ENCODE peak calls at places on chromosomes 11 and 22, in eight cellular contexts. G is SK-N-SH, K is ovary, Q is sigmoid colon, P is esophagus muscularis mucosa, D is suprapubic skin, B is A549, C is HepG2. L is an unnamed sample. For H3K9me3, the result is how much of the 10 kb centered on the place peaks cover.

GRCh38 chr11:134098566-134099184 is 29.8 kb downstream of the JAM3 start:
- DNase-seq in G (no peak), K (no peak), Q (no peak), P (no peak), D (no peak), B (no peak), C (peak), L (no peak)

GRCh38 chr11:45285289-45285828 is 782 bp downstream of the SYT13 start:
- DNase-seq in G (peak), K (no peak), Q (no peak), P (no peak), D (no peak), B (no peak), C (no peak), L (peak)

GRCh38 chr22:50022171-50022819 is 9.7 kb upstream of the IL17REL start:
- DNase-seq in G (no peak), K (no peak), Q (no peak), P (no peak), D (no peak), B (no peak), C (no peak), L (no peak)

GRCh38 chr11:40306938-40307548 is 1152.4 kb downstream of the LRRC4C start:
- DNase-seq in G (peak), K (no peak), Q (no peak), P (no peak), D (no peak), B (peak), C (peak), L (no peak)

GRCh38 chr22:47119181-47119580 is 356.7 kb downstream of the TBC1D22A start:
- DNase-seq in G (no peak), K (no peak), Q (no peak), P (no peak), D (no peak), B (no peak), C (no peak), L (no peak)

GRCh38 chr11:45710561-45710960 is 45.1 kb upstream of the CHST1 start:
- DNase-seq in G (no peak), K (no peak), Q (no peak), P (no peak), D (no peak), B (no peak), C (no peak), L (no peak)

GRCh38 chr22:30742291-30743256 is 47.9 kb downstream of the OSBP2 start:
- DNase-seq in G (no peak), K (no peak), Q (no peak), P (no peak), D (no peak), B (no peak), C (no peak), L (no peak)

GRCh38 chr11:114195981-114196731 is 100.0 kb upstream of the NNMT start:
- DNase-seq in G (no peak), K (no peak), Q (no peak), P (no peak), D (no peak), B (no peak), C (no peak), L (peak)

GRCh38 chr11:129144256-129144655 is 47.9 kb downstream of the ARHGAP32 start:
- DNase-seq in G (no peak), K (no peak), Q (no peak), P (no peak), D (no peak), B (no peak), C (no peak), L (no peak)

GRCh38 chr11:35617316-35617686 is 959 bp upstream of the FJX1 start:
- DNase-seq in G (no peak), K (no peak), Q (no peak), P (no peak), D (no peak), B (no peak), C (no peak), L (no peak)

GRCh38 chr22:45785458-45785857 is 113.8 kb downstream of the ATXN10 start:
- DNase-seq in G (no peak), K (no peak), Q (no peak), P (no peak), D (no peak), B (peak), C (peak), L (peak)

GRCh38 chr11:77211040-77211451 is 83.0 kb downstream of the MYO7A start:
- DNase-seq in G (peak), K (no peak), Q (no peak), P (no peak), D (no peak), B (no peak), C (no peak), L (no peak)

GRCh38 chr11:124788521-124788920 is 11.7 kb downstream of the MSANTD2 start:
- DNase-seq in G (no peak), K (no peak), Q (no peak), P (no peak), D (no peak), B (no peak), C (no peak), L (no peak)

GRCh38 chr22:26709617-26710390 is 52.4 kb downstream of the MIAT start:
- DNase-seq in G (no peak), K (no peak), Q (no peak), P (no peak), D (no peak), B (no peak), C (no peak), L (no peak)

GRCh38 chr22:43401233-43401632 is 10.6 kb upstream of the MPPED1 start:
- DNase-seq in G (no peak), K (no peak), Q (no peak), P (no peak), D (no peak), B (no peak), C (no peak), L (peak)

GRCh38 chr22:47598864-47599263 is 836.4 kb downstream of the TBC1D22A start:
- DNase-seq in G (no peak), K (no peak), Q (peak), P (peak), D (peak), B (no peak), C (no peak), L (no peak)

GRCh38 chr11:118648291-118648690 is 31.2 kb downstream of the TREH start:
- DNase-seq in G (no peak), K (no peak), Q (peak), P (no peak), D (peak), B (no peak), C (no peak), L (no peak)

GRCh38 chr11:70567680-70568503 is 169.6 kb downstream of the CTTN start:
- DNase-seq in G (no peak), K (peak), Q (peak), P (no peak), D (no peak), B (no peak), C (no peak), L (peak)

GRCh38 chr22:41534219-41534618 is 10.1 kb downstream of the POLR3H start:
- DNase-seq in G (no peak), K (no peak), Q (no peak), P (no peak), D (no peak), B (no peak), C (no peak), L (no peak)

GRCh38 chr11:122809861-122810260 is 28.4 kb upstream of the CRTAM start:
- DNase-seq in G (no peak), K (no peak), Q (no peak), P (no peak), D (no peak), B (no peak), C (no peak), L (no peak)

GRCh38 chr11:16713594-16713993 is 24.9 kb upstream of the C11orf58 start:
- DNase-seq in G (no peak), K (no peak), Q (no peak), P (no peak), D (no peak), B (no peak), C (no peak), L (no peak)

GRCh38 chr22:40979871-40980270 is 28.7 kb downstream of the RBX1 start:
- DNase-seq in G (no peak), K (no peak), Q (no peak), P (no peak), D (no peak), B (no peak), C (no peak), L (no peak)

GRCh38 chr22:22547226-22547625 is 11.8 kb downstream of the PRAME start:
- DNase-seq in G (no peak), K (no peak), Q (no peak), P (no peak), D (no peak), B (no peak), C (no peak), L (no peak)

GRCh38 chr11:64529559-64530520 is 61.2 kb upstream of the SLC22A12 start:
- DNase-seq in G (no peak), K (no peak), Q (no peak), P (no peak), D (peak), B (no peak), C (no peak), L (no peak)

GRCh38 chr22:48939441-48940265 is 888.0 kb downstream of the BRD1 start:
- DNase-seq in G (no peak), K (no peak), Q (peak), P (peak), D (peak), B (no peak), C (no peak), L (no peak)
- H3K9me3 ChIP-seq in G (under half), K (under half), Q (under half), P (under half), D (under half), B (under half), C (under half), L (under half)

GRCh38 chr22:32800158-32800557 is 1.3 kb upstream of the TIMP3 start:
- DNase-seq in G (no peak), K (no peak), Q (peak), P (no peak), D (no peak), B (no peak), C (no peak), L (no peak)

GRCh38 chr22:32801436-32802290 is at the start of gene TIMP3:
- DNase-seq in G (peak), K (peak), Q (peak), P (peak), D (peak), B (no peak), C (no peak), L (peak)

GRCh38 chr22:32799516-32799915 is 2.0 kb upstream of the TIMP3 start:
- DNase-seq in G (no peak), K (no peak), Q (no peak), P (no peak), D (no peak), B (no peak), C (no peak), L (no peak)

GRCh38 chr22:32802291-32802826 is 854 bp downstream of the TIMP3 start:
- DNase-seq in G (no peak), K (no peak), Q (no peak), P (no peak), D (no peak), B (no peak), C (no peak), L (no peak)

DNA sequence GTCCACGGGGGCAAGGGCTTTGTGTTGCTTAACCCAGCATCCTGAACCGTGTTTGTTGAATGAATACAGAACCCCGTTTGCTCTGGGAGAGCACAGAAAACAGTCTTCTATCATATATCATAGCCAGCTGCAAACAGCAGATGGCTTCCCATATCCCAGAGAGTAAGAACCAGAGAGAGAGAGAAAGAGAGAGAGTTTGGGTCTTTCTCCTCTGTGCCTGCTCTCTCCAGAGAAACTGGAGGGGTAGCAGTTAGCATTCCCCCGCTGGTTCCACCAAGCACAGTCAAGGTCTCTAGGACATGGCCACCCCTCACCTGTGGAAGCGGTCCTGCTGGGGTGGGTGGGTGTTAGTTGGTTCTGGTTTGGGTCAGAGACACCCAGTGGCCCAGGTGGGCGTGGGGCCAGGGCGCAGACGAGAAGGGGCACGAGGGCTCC is 487 bp upstream of the TIMP3 start:
- DNase-seq in G (no peak), K (no peak), Q (no peak), P (no peak), D (no peak), B (no peak), C (no peak), L (no peak)
- H3K4me3 ChIP-seq in G (peak), K (peak), Q (peak), P (peak), D (peak), B (peak), C (peak), L (peak)

GRCh38 chr22:36930041-36930935 is 16.9 kb downstream of the CSF2RB start:
- DNase-seq in G (no peak), K (no peak), Q (no peak), P (no peak), D (no peak), B (no peak), C (no peak), L (no peak)
- TF ChIP-seq EP300 in G (no peak), K (no peak), Q (no peak), P (no peak), D (no peak), B (no peak), C (no peak), L (no peak)

GRCh38 chr11:99682171-99682570 is 661.4 kb downstream of the CNTN5 start:
- DNase-seq in G (no peak), K (no peak), Q (no peak), P (no peak), D (no peak), B (no peak), C (no peak), L (no peak)
- H3K9me3 ChIP-seq in G (under half), K (under half), Q (under half), P (under half), D (under half), B (under half), C (under half), L (under half)

GRCh38 chr11:65611758-65612603 is 2.0 kb downstream of the MAP3K11 start:
- DNase-seq in G (no peak), K (no peak), Q (no peak), P (no peak), D (no peak), B (no peak), C (no peak), L (no peak)
- H3K4me3 ChIP-seq in G (peak), K (no peak), Q (no peak), P (peak), D (peak), B (no peak), C (peak), L (peak)

GRCh38 chr22:39462443-39463147 is 5.8 kb downstream of the MGAT3 start:
- DNase-seq in G (peak), K (no peak), Q (no peak), P (no peak), D (no peak), B (no peak), C (peak), L (peak)
- TF ChIP-seq EP300 in G (no peak), K (no peak), Q (no peak), P (no peak), D (no peak), B (no peak), C (no peak), L (no peak)

DNA sequence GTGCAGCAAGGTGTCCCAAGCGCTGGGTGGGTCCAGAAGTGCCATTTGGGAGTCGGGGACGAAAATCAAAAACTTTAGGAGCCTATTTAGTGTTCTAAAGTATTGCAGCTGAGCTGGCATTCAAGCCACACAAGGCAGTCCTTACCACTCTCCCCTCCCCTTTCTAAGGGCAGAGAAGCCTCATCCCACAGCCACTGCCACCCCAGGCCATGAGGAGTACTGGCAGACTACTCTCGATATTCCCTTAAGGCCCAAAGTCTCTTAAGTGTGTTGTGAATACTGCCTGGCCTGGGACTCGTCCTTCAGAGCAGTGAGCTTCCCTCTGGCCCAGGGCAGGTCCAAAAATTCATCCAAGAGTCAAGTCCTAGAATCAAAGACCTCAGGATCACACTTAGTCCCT is 7.8 kb downstream of the FANCF start:
- DNase-seq in G (no peak), K (no peak), Q (no peak), P (no peak), D (no peak), B (no peak), C (no peak), L (no peak)
- H3K9me3 ChIP-seq in G (under half), K (under half), Q (under half), P (under half), D (under half), B (under half), C (under half), L (under half)

GRCh38 chr11:67999201-67999629 is 4.7 kb downstream of the UNC93B1 start:
- DNase-seq in G (peak), K (no peak), Q (no peak), P (no peak), D (no peak), B (no peak), C (no peak), L (no peak)

GRCh38 chr11:67998150-67999045 is 5.5 kb downstream of the UNC93B1 start:
- DNase-seq in G (peak), K (no peak), Q (no peak), P (no peak), D (no peak), B (no peak), C (no peak), L (no peak)

GRCh38 chr11:67996051-67996450 is 7.8 kb downstream of the UNC93B1 start:
- DNase-seq in G (no peak), K (no peak), Q (no peak), P (no peak), D (no peak), B (no peak), C (no peak), L (no peak)

GRCh38 chr11:67997460-67997921 is 6.4 kb downstream of the UNC93B1 start:
- DNase-seq in G (peak), K (no peak), Q (no peak), P (no peak), D (no peak), B (no peak), C (no peak), L (no peak)

DNA sequence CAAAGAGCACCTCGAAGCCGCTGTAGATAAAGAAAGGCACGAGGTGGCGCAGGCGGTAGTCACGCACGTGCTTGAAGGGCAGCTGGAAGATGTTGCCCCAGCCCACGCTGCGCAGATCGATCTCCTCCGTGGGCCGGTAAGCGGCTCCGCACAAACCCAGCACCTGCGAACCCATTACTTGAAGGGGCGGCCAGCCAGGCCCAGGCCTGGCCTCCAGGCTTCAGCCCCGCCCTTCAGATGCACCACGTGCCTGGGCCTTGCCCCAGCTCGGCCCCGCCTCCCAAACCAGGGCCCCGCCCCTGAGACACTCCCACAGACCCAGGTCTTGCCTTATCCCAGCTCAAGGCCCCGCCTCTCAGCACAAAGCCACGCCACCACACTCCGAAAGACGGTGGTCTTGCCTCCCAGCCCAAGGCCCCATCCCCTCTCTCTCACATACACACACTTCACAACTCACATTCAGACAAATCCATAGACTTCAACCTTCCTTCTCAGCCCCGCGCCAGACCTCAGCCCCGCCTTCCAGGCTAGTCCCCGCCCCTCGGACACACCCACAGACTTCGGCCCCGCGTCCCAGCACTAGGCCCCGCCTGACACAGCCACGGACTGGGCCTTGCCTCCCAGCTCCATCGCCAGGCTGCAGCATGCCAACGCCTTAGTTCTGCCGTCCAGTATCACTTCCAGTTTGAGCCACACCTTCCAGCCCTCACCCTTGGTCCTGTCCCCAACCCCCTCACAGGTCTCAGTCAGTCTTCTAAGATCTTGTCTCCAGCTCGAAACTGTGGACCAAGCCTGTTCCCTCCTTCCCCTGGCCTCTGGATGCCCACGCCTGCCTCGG is 7.1 kb downstream of the UNC93B1 start:
- DNase-seq in G (peak), K (no peak), Q (no peak), P (no peak), D (peak), B (no peak), C (no peak), L (peak)
- H3K4me3 ChIP-seq in G (no peak), K (no peak), Q (no peak), P (no peak), D (no peak), B (no peak), C (no peak), L (no peak)

DNA sequence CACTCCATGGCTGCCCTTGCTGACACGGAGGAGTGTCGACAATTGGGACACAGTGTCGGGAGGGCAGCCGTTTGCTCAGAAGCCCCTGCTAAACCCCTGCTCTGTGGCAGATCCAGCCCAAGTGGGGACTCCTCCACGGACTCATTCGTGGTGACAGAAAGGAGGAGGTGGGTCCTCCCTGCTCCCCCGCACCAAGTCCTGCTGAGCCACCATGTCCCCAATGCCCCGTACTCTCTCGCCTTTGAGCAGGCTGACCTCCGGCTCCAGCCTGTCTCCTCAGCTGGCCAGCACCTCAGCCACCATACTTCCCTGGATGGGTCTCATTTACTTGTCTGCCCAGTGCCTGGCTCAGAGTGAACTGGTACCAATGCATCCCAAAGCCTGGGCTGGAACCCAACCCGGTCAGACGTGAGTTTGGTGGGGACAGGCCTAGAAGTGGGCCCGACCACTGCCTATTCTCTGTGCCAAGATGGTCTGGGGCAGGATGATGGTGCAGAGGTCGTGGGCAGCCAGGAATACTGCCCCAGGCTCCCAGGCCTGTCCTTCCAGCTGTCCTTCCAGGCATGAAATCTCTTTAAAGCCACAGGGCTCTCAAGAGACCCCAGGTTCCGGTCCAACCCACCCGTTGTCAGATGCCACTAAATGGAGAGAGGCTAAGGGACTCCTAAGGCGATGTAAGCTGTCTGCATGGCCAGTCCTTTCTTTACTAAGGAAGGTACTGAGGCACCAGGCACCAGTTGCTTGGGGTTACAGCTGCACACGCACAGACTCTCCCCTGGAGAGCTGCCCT is 4.3 kb downstream of the CBX6 start:
- DNase-seq in G (no peak), K (peak), Q (peak), P (no peak), D (peak), B (no peak), C (no peak), L (peak)
- TF ChIP-seq EP300 in G (no peak), K (no peak), Q (no peak), P (no peak), D (no peak), B (no peak), C (no peak), L (no peak)